ENCODE peak calls at places on chromosomes 6 and 20, in eight cellular contexts. J, F, O, Q, U, G, L and Y are unnamed samples.

GRCh38 chr6:130848945-130849344 is 21.7 kb downstream of the SMLR1 start:
- DNase-seq in J (no peak), F (no peak), O (no peak), Q (no peak), U (no peak), G (no peak), L (no peak), Y (no peak)

GRCh38 chr20:48826883-48827771 is 672 bp downstream of the PREX1 start:
- DNase-seq in J (peak; percentile 49), F (no peak), O (no peak), Q (peak; percentile 67), U (peak; percentile 40), G (peak; percentile 31), L (no peak), Y (no peak)

GRCh38 chr6:89952696-89953095 is 58.4 kb downstream of the GJA10 start:
- DNase-seq in J (peak; percentile 56), F (peak; percentile 32), O (no peak), Q (no peak), U (no peak), G (no peak), L (no peak), Y (no peak)

GRCh38 chr6:156955494-156956183 is 178.5 kb downstream of the ARID1B start:
- DNase-seq in J (no peak), F (no peak), O (no peak), Q (no peak), U (no peak), G (no peak), L (peak; percentile 80), Y (no peak)

GRCh38 chr6:144588674-144589325 is 303.7 kb downstream of the UTRN start:
- DNase-seq in J (no peak), F (no peak), O (no peak), Q (peak; percentile 22), U (no peak), G (no peak), L (no peak), Y (no peak)

GRCh38 chr20:38134427-38135281 is 30.4 kb downstream of the TGM2 start:
- DNase-seq in J (no peak), F (no peak), O (no peak), Q (no peak), U (no peak), G (no peak), L (peak; percentile 77), Y (no peak)

GRCh38 chr20:41300383-41300782 is 17.1 kb downstream of the ZHX3 start:
- DNase-seq in J (no peak), F (no peak), O (no peak), Q (no peak), U (no peak), G (no peak), L (no peak), Y (no peak)

GRCh38 chr6:105804000-105804399 is 282.1 kb upstream of the PRDM1 start:
- DNase-seq in J (no peak), F (no peak), O (no peak), Q (no peak), U (no peak), G (no peak), L (no peak), Y (no peak)

GRCh38 chr6:109295109-109295765 is 87.0 kb downstream of the CD164 start:
- DNase-seq in J (no peak), F (no peak), O (no peak), Q (no peak), U (no peak), G (no peak), L (no peak), Y (no peak)

GRCh38 chr6:21753571-21754108 is 160.1 kb downstream of the SOX4 start:
- DNase-seq in J (no peak), F (no peak), O (no peak), Q (no peak), U (no peak), G (peak; percentile 61), L (no peak), Y (no peak)

GRCh38 chr6:149093643-149094042 is 223.9 kb upstream of the TAB2 start:
- DNase-seq in J (no peak), F (no peak), O (no peak), Q (no peak), U (no peak), G (peak; percentile 29), L (no peak), Y (no peak)

GRCh38 chr6:91149914-91150674 is 563.2 kb upstream of the MAP3K7 start:
- DNase-seq in J (no peak), F (no peak), O (no peak), Q (no peak), U (no peak), G (no peak), L (no peak), Y (no peak)

GRCh38 chr20:55881204-55881603 is 124.1 kb downstream of the CBLN4 start:
- DNase-seq in J (no peak), F (no peak), O (no peak), Q (no peak), U (no peak), G (no peak), L (no peak), Y (no peak)

GRCh38 chr6:19731286-19731685 is 105.9 kb upstream of the ID4 start:
- DNase-seq in J (no peak), F (no peak), O (no peak), Q (no peak), U (no peak), G (peak; percentile 9), L (no peak), Y (no peak)

GRCh38 chr20:14445310-14445709 is 107.9 kb upstream of the FLRT3 start:
- DNase-seq in J (no peak), F (no peak), O (no peak), Q (no peak), U (no peak), G (peak; percentile 29), L (no peak), Y (no peak)

GRCh38 chr6:613981-614380 is 42.9 kb downstream of the HUS1B start:
- DNase-seq in J (no peak), F (no peak), O (no peak), Q (no peak), U (no peak), G (no peak), L (no peak), Y (no peak)

GRCh38 chr6:159067334-159067733 is 22.5 kb upstream of the TAGAP start:
- DNase-seq in J (no peak), F (no peak), O (no peak), Q (peak; percentile 55), U (no peak), G (no peak), L (peak; percentile 83), Y (no peak)

GRCh38 chr6:90144396-90144795 is 152.2 kb downstream of the BACH2 start:
- DNase-seq in J (no peak), F (no peak), O (no peak), Q (no peak), U (no peak), G (no peak), L (no peak), Y (no peak)

GRCh38 chr6:45613678-45614077 is 235.9 kb upstream of the SUPT3H start:
- DNase-seq in J (no peak), F (no peak), O (no peak), Q (no peak), U (no peak), G (peak; percentile 44), L (no peak), Y (no peak)

GRCh38 chr6:82182756-82183155 is 64.8 kb downstream of the IBTK start:
- DNase-seq in J (no peak), F (no peak), O (no peak), Q (no peak), U (no peak), G (peak; percentile 36), L (no peak), Y (no peak)

GRCh38 chr6:124066995-124067552 is 263.4 kb downstream of the NKAIN2 start:
- DNase-seq in J (no peak), F (no peak), O (no peak), Q (no peak), U (no peak), G (no peak), L (no peak), Y (no peak)

GRCh38 chr20:50592282-50593004 is 82.3 kb downstream of the PTPN1 start:
- DNase-seq in J (no peak), F (no peak), O (no peak), Q (no peak), U (no peak), G (no peak), L (no peak), Y (no peak)

GRCh38 chr20:11676618-11677289 is 240.9 kb upstream of the BTBD3 start:
- DNase-seq in J (no peak), F (no peak), O (peak; percentile 72), Q (no peak), U (peak; percentile 66), G (peak; percentile 64), L (no peak), Y (no peak)

GRCh38 chr20:8454137-8454712 is 322.2 kb downstream of the PLCB1 start:
- DNase-seq in J (no peak), F (no peak), O (peak; percentile 47), Q (no peak), U (peak; percentile 50), G (peak; percentile 71), L (no peak), Y (no peak)

GRCh38 chr20:63534427-63534830 is 2.7 kb downstream of the PTK6 start:
- DNase-seq in J (no peak), F (no peak), O (no peak), Q (peak; percentile 13), U (no peak), G (no peak), L (no peak), Y (no peak)

GRCh38 chr6:136994782-136995181 is 50.0 kb downstream of the IL20RA start:
- DNase-seq in J (no peak), F (no peak), O (peak; percentile 90), Q (no peak), U (no peak), G (no peak), L (no peak), Y (no peak)

GRCh38 chr6:161369339-161369738 is 95.5 kb upstream of the AGPAT4 start:
- DNase-seq in J (no peak), F (no peak), O (no peak), Q (no peak), U (no peak), G (peak; percentile 41), L (no peak), Y (no peak)

GRCh38 chr6:117544725-117545124 is 57.6 kb downstream of the GOPC start:
- DNase-seq in J (no peak), F (no peak), O (no peak), Q (no peak), U (no peak), G (no peak), L (no peak), Y (no peak)

GRCh38 chr6:1758076-1758679 is 148.5 kb downstream of the FOXC1 start:
- DNase-seq in J (no peak), F (no peak), O (no peak), Q (no peak), U (no peak), G (no peak), L (no peak), Y (peak; percentile 40)

GRCh38 chr20:52305843-52306242 is 114.3 kb upstream of the ZFP64 start:
- DNase-seq in J (no peak), F (peak; percentile 14), O (no peak), Q (no peak), U (no peak), G (no peak), L (no peak), Y (no peak)

GRCh38 chr20:986733-987355 is 15.3 kb downstream of the RSPO4 start:
- DNase-seq in J (no peak), F (no peak), O (no peak), Q (no peak), U (no peak), G (no peak), L (no peak), Y (no peak)

GRCh38 chr20:45337367-45338120 is 10.7 kb downstream of the SDC4 start:
- DNase-seq in J (no peak), F (no peak), O (no peak), Q (no peak), U (no peak), G (peak; percentile 88), L (peak; percentile 83), Y (no peak)